ENCODE peak calls at places on chromosomes 3 and 15, in seven cellular contexts. V is body of pancreas, P is H7, D is fibroblast of the aortic adventitia, W is upper lobe of right lung, U is endothelial cell of umbilical vein, R is ovary. T is an unnamed sample.

GRCh38 chr15:77546050-77546501 is 86.6 kb downstream of the LINGO1 start:
- DNase-seq in V (no peak), P (no peak), D (peak), W (no peak), U (peak), R (no peak), T (peak)

GRCh38 chr3:37375184-37376120 is 201.1 kb upstream of the LRRFIP2 start:
- DNase-seq in V (no peak), P (peak), D (no peak), W (no peak), U (no peak), R (no peak), T (no peak)

GRCh38 chr3:135023985-135024658 is 229.1 kb downstream of the EPHB1 start:
- DNase-seq in V (no peak), P (no peak), D (no peak), W (no peak), U (no peak), R (no peak), T (no peak)

GRCh38 chr3:56799251-56799882 is 2.4 kb downstream of the ARHGEF3 start:
- DNase-seq in V (no peak), P (peak), D (peak), W (no peak), U (peak), R (no peak), T (no peak)

GRCh38 chr15:69225355-69226027 is 65.1 kb downstream of the GLCE start:
- DNase-seq in V (no peak), P (peak), D (peak), W (no peak), U (peak), R (no peak), T (no peak)

GRCh38 chr3:66425032-66425431 is 75.8 kb downstream of the LRIG1 start:
- DNase-seq in V (peak), P (no peak), D (peak), W (no peak), U (no peak), R (peak), T (peak)

GRCh38 chr3:146625117-146625775 is 20.1 kb upstream of the PLSCR5 start:
- DNase-seq in V (no peak), P (no peak), D (peak), W (no peak), U (peak), R (no peak), T (no peak)

GRCh38 chr3:143573904-143574303 is 274.4 kb downstream of the SLC9A9 start:
- DNase-seq in V (no peak), P (no peak), D (no peak), W (no peak), U (peak), R (no peak), T (no peak)

GRCh38 chr3:73552700-73553099 is 72.0 kb downstream of the PDZRN3 start:
- DNase-seq in V (no peak), P (no peak), D (peak), W (no peak), U (no peak), R (no peak), T (peak)

GRCh38 chr15:99481831-99482230 is 84.0 kb upstream of the MEF2A start:
- DNase-seq in V (no peak), P (no peak), D (no peak), W (no peak), U (no peak), R (no peak), T (no peak)

GRCh38 chr3:126360046-126360713 is 3.0 kb upstream of the KLF15 start:
- DNase-seq in V (no peak), P (no peak), D (no peak), W (peak), U (no peak), R (no peak), T (no peak)

GRCh38 chr15:92869263-92869940 is 30.7 kb upstream of the CHD2 start:
- DNase-seq in V (no peak), P (no peak), D (peak), W (no peak), U (no peak), R (no peak), T (peak)

GRCh38 chr3:61682671-61683408 is 121.5 kb downstream of the PTPRG start:
- DNase-seq in V (no peak), P (no peak), D (no peak), W (no peak), U (no peak), R (no peak), T (no peak)

DNA sequence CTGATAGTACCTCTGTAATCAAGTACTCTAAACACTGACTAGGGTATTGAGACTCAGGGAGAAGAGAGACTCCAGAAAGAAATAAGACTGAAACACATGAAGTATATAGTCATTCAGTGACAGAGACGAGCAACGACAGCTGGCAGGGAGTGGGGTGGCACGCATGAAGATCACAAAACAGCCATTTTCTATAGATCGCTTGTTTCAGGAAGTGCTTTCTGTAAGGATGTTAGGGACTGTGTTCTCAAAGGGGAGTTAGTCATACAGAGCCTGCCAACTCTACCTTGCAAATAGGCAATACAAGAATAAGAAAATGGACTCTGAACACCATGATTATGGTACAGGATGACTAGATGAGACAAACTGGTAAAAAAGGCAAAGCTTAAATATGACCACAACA is 139.5 kb downstream of the TBL1XR1 start:
- DNase-seq in V (no peak), P (no peak), D (no peak), W (no peak), U (no peak), R (no peak), T (no peak)
- H3K4me3 ChIP-seq in V (no peak), P (no peak), D (no peak), W (no peak), U (no peak), R (no peak), T (no peak)

DNA sequence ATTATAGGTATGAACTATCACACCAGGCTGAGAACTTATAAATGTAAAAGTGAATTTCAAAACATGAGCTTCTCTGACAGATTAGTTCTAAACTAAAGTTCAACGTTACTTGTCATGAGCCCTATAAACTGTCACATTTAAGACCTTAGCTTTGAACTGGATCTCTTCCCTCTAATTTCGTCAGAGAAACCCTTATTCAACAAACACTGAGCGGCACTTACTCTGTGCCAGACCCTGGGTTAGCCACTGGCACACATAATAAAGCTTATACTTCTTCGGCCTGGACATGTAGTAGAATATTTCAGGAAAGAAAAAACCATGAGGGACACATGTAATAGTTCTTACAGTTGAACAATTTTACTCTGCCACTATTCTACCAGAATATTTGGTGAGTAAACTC is 5.6 kb downstream of the PCYT1A start:
- DNase-seq in V (no peak), P (no peak), D (no peak), W (no peak), U (no peak), R (no peak), T (no peak)
- H3K4me3 ChIP-seq in V (no peak), P (no peak), D (no peak), W (no peak), U (no peak), R (no peak), T (no peak)

GRCh38 chr3:155908086-155908485 is 37.6 kb downstream of the GMPS start:
- DNase-seq in V (no peak), P (peak), D (no peak), W (no peak), U (no peak), R (no peak), T (no peak)

GRCh38 chr3:155917781-155918180 is 47.3 kb downstream of the GMPS start:
- DNase-seq in V (no peak), P (no peak), D (peak), W (no peak), U (no peak), R (no peak), T (no peak)

GRCh38 chr3:155908605-155909004 is 38.2 kb downstream of the GMPS start:
- DNase-seq in V (no peak), P (no peak), D (no peak), W (no peak), U (no peak), R (no peak), T (no peak)

GRCh38 chr3:155912090-155912489 is 41.6 kb downstream of the GMPS start:
- DNase-seq in V (no peak), P (no peak), D (no peak), W (no peak), U (no peak), R (no peak), T (no peak)

GRCh38 chr3:155912574-155913190 is 42.2 kb downstream of the GMPS start:
- DNase-seq in V (no peak), P (no peak), D (peak), W (no peak), U (no peak), R (no peak), T (no peak)
- H3K4me3 ChIP-seq in V (no peak), P (no peak), D (no peak), W (no peak), U (no peak), R (no peak), T (no peak)

DNA sequence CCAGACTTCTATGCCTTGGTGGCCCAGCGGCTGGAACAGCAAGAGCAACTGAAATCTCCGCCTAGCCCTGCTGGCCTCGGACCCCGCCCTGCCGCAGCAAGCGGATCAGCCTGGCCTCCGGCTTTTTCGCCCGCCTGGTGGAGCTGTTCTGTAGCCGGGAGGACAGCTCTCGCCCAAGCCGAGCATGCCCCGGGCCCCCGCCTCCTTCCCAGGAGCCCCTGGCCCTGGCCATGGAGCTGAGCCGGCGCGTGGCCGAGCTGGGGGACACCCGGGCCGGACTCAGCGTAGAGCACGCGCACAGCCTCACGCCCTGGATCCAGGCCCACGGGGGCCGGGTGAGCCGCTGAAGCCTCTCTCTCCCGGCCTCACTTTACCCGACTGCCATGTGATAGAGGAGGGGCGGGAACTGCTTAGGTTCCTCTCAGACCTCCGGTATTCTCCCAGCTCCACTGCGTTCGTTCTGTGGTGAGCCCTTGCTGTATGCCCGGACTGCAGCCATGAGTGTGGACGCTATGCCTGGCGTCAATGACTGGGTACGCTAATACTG is 24.1 kb upstream of the MRPL3 start:
- DNase-seq in V (peak), P (peak), D (peak), W (peak), U (peak), R (peak), T (peak)
- H3K4me3 ChIP-seq in V (peak), P (no peak), D (peak), W (peak), U (peak), R (no peak), T (peak)